ENCODE peak calls at places on chromosome 21, in four cellular contexts. W is effector CD4-positive, alpha-beta T cell; Z is iPS-NIHi11; X is NCI-H524. E is an unnamed sample.

GRCh38 chr21:28822882-28823335 is 169.8 kb downstream of the LTN1 start:
- DNase-seq in W (no peak), Z (no peak), X (no peak), E (no peak)

GRCh38 chr21:41973427-41973831 is 19.6 kb upstream of the C2CD2 start:
- DNase-seq in W (no peak), Z (no peak), X (no peak), E (no peak)

GRCh38 chr21:26199471-26199870 is 28.9 kb upstream of the APP start:
- DNase-seq in W (no peak), Z (no peak), X (no peak), E (no peak)

GRCh38 chr21:35266546-35266945 is 217.4 kb upstream of the RUNX1 start:
- DNase-seq in W (no peak), Z (no peak), X (no peak), E (no peak)

GRCh38 chr21:16551101-16551695 is 821.4 kb downstream of the USP25 start:
- DNase-seq in W (no peak), Z (no peak), X (no peak), E (no peak)

GRCh38 chr21:38913120-38913975 is 107.6 kb downstream of the ETS2 start:
- DNase-seq in W (no peak), Z (peak; percentile 88), X (no peak), E (peak; percentile 89)

GRCh38 chr21:31366825-31367224 is 22.8 kb upstream of the TIAM1 start:
- DNase-seq in W (no peak), Z (no peak), X (no peak), E (no peak)

GRCh38 chr21:23853796-23854379 is 1753.4 kb downstream of the MRPL39 start:
- DNase-seq in W (no peak), Z (peak; percentile 7), X (no peak), E (no peak)

GRCh38 chr21:9750341-9751086 is 770.9 kb upstream of the TPTE start:
- DNase-seq in W (no peak), Z (no peak), X (no peak), E (no peak)